ENCODE peak calls at places on chromosomes 13 and 19, in seven cellular contexts. R is HCT116, Q is K562, A is SK-N-SH, X is GM12878, H is H1, Z is HepG2. P is an unnamed sample.

GRCh38 chr13:102948006-102948405 is 102.2 kb downstream of the ERCC5 start:
- DNase-seq in R (no peak), H (no peak), X (no peak), Q (no peak), Z (no peak), A (no peak), P (no peak)

GRCh38 chr13:74036373-74036772 is 97.8 kb downstream of the KLF12 start:
- DNase-seq in A (no peak), R (no peak), H (no peak), Q (no peak), Z (no peak), X (no peak), P (peak)

GRCh38 chr19:46630806-46631205 is 5.2 kb downstream of the GNG8 start:
- DNase-seq in A (peak), R (no peak), Q (no peak), Z (no peak), H (no peak), X (no peak), P (no peak)

GRCh38 chr19:49592486-49593232 is 1.7 kb downstream of the PRR12 start:
- DNase-seq in X (no peak), H (no peak), Q (no peak), A (no peak), R (no peak), Z (no peak), P (no peak)

GRCh38 chr13:113820813-113821651 is 42.8 kb downstream of the GAS6 start:
- DNase-seq in H (no peak), Q (peak), A (peak), Z (no peak), R (no peak), X (no peak), P (no peak)

GRCh38 chr19:20273951-20274578 is 107.1 kb downstream of the ZNF486 start:
- DNase-seq in Q (no peak), Z (no peak), A (no peak), R (no peak), X (no peak), H (no peak), P (no peak)

GRCh38 chr19:41912899-41913475 is 15.3 kb downstream of the ERFL start:
- DNase-seq in X (no peak), Z (no peak), Q (no peak), R (no peak), A (peak), H (no peak), P (no peak)

GRCh38 chr13:97648171-97648880 is 214.4 kb downstream of the RAP2A start:
- DNase-seq in X (no peak), Q (no peak), A (no peak), Z (no peak), R (no peak), H (no peak), P (no peak)

GRCh38 chr13:59982631-59983382 is 180.9 kb downstream of the DIAPH3 start:
- DNase-seq in H (no peak), A (no peak), X (no peak), R (no peak), Q (no peak), Z (no peak), P (no peak)

GRCh38 chr19:46390866-46391265 is 22.5 kb downstream of the CCDC8 start:
- DNase-seq in H (no peak), Q (no peak), R (no peak), Z (no peak), A (no peak), X (no peak), P (no peak)

GRCh38 chr19:35843676-35844481 is 8.4 kb downstream of the NPHS1 start:
- DNase-seq in Q (peak), Z (no peak), A (peak), R (peak), H (peak), X (no peak), P (peak)

GRCh38 chr13:99774644-99775043 is 196.9 kb downstream of the ZIC5 start:
- DNase-seq in Q (no peak), Z (no peak), A (no peak), R (no peak), X (no peak), H (no peak), P (peak)

GRCh38 chr19:38557205-38557799 is 60.5 kb downstream of the MAP4K1 start:
- DNase-seq in A (no peak), R (no peak), X (peak), Q (peak), H (no peak), Z (no peak), P (no peak)

GRCh38 chr13:110113284-110113764 is 193.6 kb downstream of the COL4A1 start:
- DNase-seq in H (no peak), X (no peak), Z (no peak), R (no peak), A (no peak), Q (no peak), P (no peak)

GRCh38 chr13:95275322-95276118 is 25.7 kb downstream of the ABCC4 start:
- DNase-seq in Q (no peak), X (no peak), A (no peak), Z (peak), R (no peak), H (no peak), P (no peak)

GRCh38 chr13:93603043-93603442 is 376.4 kb downstream of the GPC6 start:
- DNase-seq in Z (no peak), H (no peak), A (no peak), Q (no peak), X (no peak), R (no peak), P (no peak)
- TF ChIP-seq JUND in Z (no peak), H (no peak), A (no peak), Q (no peak), X (no peak), R (no peak), P (no peak)

DNA sequence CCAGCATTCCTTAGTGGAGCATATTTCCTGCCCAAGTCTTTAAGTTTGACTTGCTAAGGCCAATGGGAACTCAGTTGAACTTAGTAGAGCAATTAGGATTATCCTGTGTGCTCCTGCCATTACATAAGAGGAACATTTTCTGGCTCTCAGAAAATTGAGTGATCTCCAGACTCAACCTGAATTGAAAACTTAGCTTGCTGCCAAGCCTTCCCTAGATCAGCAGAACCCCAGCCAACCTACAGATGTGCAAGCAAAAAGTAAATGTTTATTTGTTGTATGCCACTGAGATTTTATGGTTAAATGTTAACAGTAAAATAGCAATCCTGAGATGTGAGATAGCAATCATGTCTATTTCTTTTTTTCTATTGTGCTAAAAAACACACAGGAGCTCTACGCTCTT is 350.9 kb downstream of the OLFM4 start:
- DNase-seq in Q (no peak), R (no peak), Z (no peak), X (no peak), H (no peak), A (no peak), P (no peak)
- TF ChIP-seq JUND in Q (no peak), R (no peak), Z (no peak), X (no peak), H (no peak), A (no peak), P (no peak)

GRCh38 chr19:48501961-48502719 is 9.5 kb downstream of the LMTK3 start:
- DNase-seq in R (peak), A (peak), H (peak), X (peak), Z (peak), Q (peak), P (peak)
- TF ChIP-seq JUND in R (no peak), A (no peak), H (no peak), X (no peak), Z (no peak), Q (no peak), P (no peak)

GRCh38 chr19:3323704-3324103 is 42.7 kb upstream of the NFIC start:
- DNase-seq in Z (no peak), H (no peak), X (no peak), A (no peak), R (no peak), Q (no peak), P (no peak)

GRCh38 chr19:3322199-3322978 is 44.0 kb upstream of the NFIC start:
- DNase-seq in A (no peak), Z (no peak), Q (no peak), X (no peak), H (no peak), R (no peak), P (no peak)

GRCh38 chr19:3324405-3324856 is 42.0 kb upstream of the NFIC start:
- DNase-seq in X (no peak), Z (peak), H (peak), A (peak), R (peak), Q (peak), P (peak)

GRCh38 chr19:3323026-3323425 is 43.4 kb upstream of the NFIC start:
- DNase-seq in Q (no peak), A (no peak), X (no peak), Z (no peak), H (no peak), R (no peak), P (no peak)

GRCh38 chr19:3325451-3325850 is 40.9 kb upstream of the NFIC start:
- DNase-seq in A (no peak), Z (no peak), Q (no peak), X (no peak), R (no peak), H (no peak), P (no peak)
- TF ChIP-seq JUND in A (no peak), Z (no peak), Q (no peak), X (no peak), R (no peak), H (no peak), P (no peak)

GRCh38 chr19:45200614-45201013 is 22.0 kb downstream of the BLOC1S3 start:
- DNase-seq in X (no peak), Z (peak), Q (no peak), R (no peak), H (peak), A (no peak), P (peak)
- TF ChIP-seq JUND in X (no peak), Z (no peak), Q (no peak), R (no peak), H (no peak), A (no peak), P (no peak)

DNA sequence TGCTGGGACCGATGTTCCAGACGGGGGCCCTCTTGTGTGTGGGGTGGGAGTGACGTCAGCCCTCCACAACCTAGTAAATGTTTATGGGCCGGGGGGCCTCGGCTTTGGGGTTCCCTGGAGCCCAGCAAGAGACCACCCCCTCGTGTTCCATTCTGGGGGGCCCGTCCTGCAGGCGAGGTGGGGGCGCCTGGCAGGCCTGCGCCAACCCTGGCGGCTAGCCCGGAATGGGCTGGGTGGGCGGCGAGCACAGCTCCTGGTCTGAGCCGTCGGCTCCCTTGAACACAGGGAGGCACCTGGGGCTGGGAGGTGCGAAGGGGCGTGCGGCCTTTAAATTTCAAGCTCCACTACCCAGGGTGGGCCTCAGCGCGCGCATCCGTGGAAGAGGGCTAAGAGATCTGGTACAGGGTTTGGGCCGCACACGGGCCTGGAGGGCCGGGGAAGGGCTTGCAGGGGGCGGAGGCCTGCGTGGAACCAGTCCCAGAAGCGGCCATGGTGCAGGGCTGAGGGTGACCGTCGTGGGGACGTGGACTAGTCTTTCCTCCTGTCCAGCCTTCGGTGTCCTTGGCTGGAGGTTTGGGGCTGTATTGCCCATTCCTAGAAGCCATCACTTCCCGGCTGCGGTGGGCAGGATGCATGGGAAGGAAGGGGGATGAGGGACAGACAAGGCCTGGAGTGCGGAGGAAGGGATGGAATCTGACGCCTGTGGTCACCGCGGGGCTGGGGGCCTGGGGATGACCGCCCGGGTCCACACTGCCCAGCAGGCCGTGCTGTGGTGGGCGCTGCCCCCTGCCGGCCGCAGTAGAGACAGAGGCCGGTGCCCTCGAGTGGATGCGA is 11.4 kb downstream of the NDUFA11 start:
- DNase-seq in R (no peak), H (peak), Q (peak), Z (no peak), A (peak), X (no peak), P (no peak)
- TF ChIP-seq JUND in R (no peak), H (no peak), Q (no peak), Z (peak), A (no peak), X (no peak), P (no peak)

GRCh38 chr19:43625918-43626579 is 6.6 kb upstream of the ZNF428 start:
- DNase-seq in A (peak), H (peak), Q (peak), Z (no peak), R (no peak), X (no peak), P (peak)
- TF ChIP-seq JUND in A (no peak), H (no peak), Q (no peak), Z (no peak), R (no peak), X (no peak), P (no peak)

P was measured in T47D.